ENCODE peak calls at places on chromosomes 16 and 17, in four cellular contexts. One of them, this sample, is unnamed.

GRCh38 chr17:82333279-82334171 is at the start of gene SECTM1:
- DNase-seq in GM12878: no peak
- DNase-seq in HepG2: no peak
- DNase-seq in K562: no peak
- DNase-seq in this sample: no peak

GRCh38 chr16:50248845-50249244 is 17.5 kb upstream of the ADCY7 start:
- DNase-seq in GM12878: no peak
- DNase-seq in HepG2: no peak
- DNase-seq in K562: no peak
- DNase-seq in this sample: no peak

GRCh38 chr17:57521606-57522435 is 223.3 kb downstream of the CCDC182 start:
- DNase-seq in K562: no peak
- DNase-seq in HepG2: no peak
- DNase-seq in GM12878: no peak
- DNase-seq in this sample: no peak

GRCh38 chr17:72477529-72477928 is 356.7 kb downstream of the SOX9 start:
- DNase-seq in GM12878: no peak
- DNase-seq in K562: no peak
- DNase-seq in HepG2: no peak
- DNase-seq in this sample: no peak

GRCh38 chr17:30858556-30859250 is 26.9 kb downstream of the ATAD5 start:
- DNase-seq in HepG2: no peak
- DNase-seq in GM12878: no peak
- DNase-seq in K562: no peak
- DNase-seq in this sample: no peak

GRCh38 chr16:53224932-53225533 is 170.2 kb downstream of the CHD9 start:
- DNase-seq in HepG2: no peak
- DNase-seq in K562: peak; percentile 15
- DNase-seq in GM12878: no peak
- DNase-seq in this sample: no peak

GRCh38 chr17:45940293-45940692 is 45.9 kb downstream of the MAPT start:
- DNase-seq in HepG2: no peak
- DNase-seq in K562: no peak
- DNase-seq in GM12878: no peak
- DNase-seq in this sample: no peak

GRCh38 chr17:74759243-74759801 is 10.9 kb downstream of the NHERF1 start:
- DNase-seq in HepG2: no peak
- DNase-seq in K562: no peak
- DNase-seq in GM12878: no peak
- DNase-seq in this sample: no peak

GRCh38 chr17:2030779-2031163 is 818 bp downstream of the DPH1 start:
- DNase-seq in K562: peak; percentile 64
- DNase-seq in GM12878: no peak
- DNase-seq in HepG2: no peak
- DNase-seq in this sample: peak; percentile 79

GRCh38 chr17:75645889-75646625 is 12.8 kb downstream of the SMIM5 start:
- DNase-seq in K562: no peak
- DNase-seq in HepG2: peak; percentile 96
- DNase-seq in GM12878: peak; percentile 42
- DNase-seq in this sample: peak; percentile 64

GRCh38 chr16:25799816-25800215 is 108.1 kb downstream of the HS3ST4 start:
- DNase-seq in K562: no peak
- DNase-seq in HepG2: no peak
- DNase-seq in GM12878: no peak
- DNase-seq in this sample: no peak

GRCh38 chr17:18045691-18046090 is 6.5 kb downstream of the GID4 start:
- DNase-seq in GM12878: no peak
- DNase-seq in K562: no peak
- DNase-seq in HepG2: no peak
- DNase-seq in this sample: no peak

GRCh38 chr17:45096141-45096540 is 35.0 kb downstream of the NMT1 start:
- DNase-seq in HepG2: peak; percentile 41
- DNase-seq in K562: no peak
- DNase-seq in GM12878: no peak
- DNase-seq in this sample: peak; percentile 13

GRCh38 chr17:18916816-18917496 is 35.0 kb upstream of the SLC5A10 start:
- DNase-seq in K562: peak; percentile 10
- DNase-seq in HepG2: no peak
- DNase-seq in GM12878: no peak
- DNase-seq in this sample: no peak

GRCh38 chr17:48970224-48970623 is 1.8 kb upstream of the GIP start:
- DNase-seq in GM12878: no peak
- DNase-seq in K562: peak; percentile 47
- DNase-seq in HepG2: no peak
- DNase-seq in this sample: no peak

GRCh38 chr17:67515490-67516088 is 138.5 kb downstream of the PITPNC1 start:
- DNase-seq in K562: no peak
- DNase-seq in GM12878: no peak
- DNase-seq in HepG2: no peak
- DNase-seq in this sample: no peak

GRCh38 chr16:87701505-87701921 is 64.3 kb downstream of the KLHDC4 start:
- DNase-seq in HepG2: no peak
- DNase-seq in GM12878: no peak
- DNase-seq in K562: no peak
- DNase-seq in this sample: no peak

GRCh38 chr16:11833951-11834695 is 17.2 kb downstream of the RSL1D1 start:
- DNase-seq in K562: no peak
- DNase-seq in HepG2: peak; percentile 84
- DNase-seq in GM12878: no peak
- DNase-seq in this sample: no peak

GRCh38 chr17:66967867-66968543 is 3.5 kb downstream of the CACNG4 start:
- DNase-seq in GM12878: no peak
- DNase-seq in K562: no peak
- DNase-seq in HepG2: no peak
- DNase-seq in this sample: no peak

GRCh38 chr16:54843424-54843750 is 87.3 kb upstream of the IRX5 start:
- DNase-seq in GM12878: no peak
- DNase-seq in HepG2: no peak
- DNase-seq in K562: no peak
- DNase-seq in this sample: no peak

GRCh38 chr17:74922694-74923537 is at the start of gene USH1G:
- DNase-seq in K562: peak; percentile 90
- DNase-seq in GM12878: no peak
- DNase-seq in HepG2: no peak
- DNase-seq in this sample: no peak

GRCh38 chr17:33651631-33652030 is 358.5 kb upstream of the ASIC2 start:
- DNase-seq in K562: no peak
- DNase-seq in HepG2: no peak
- DNase-seq in GM12878: no peak
- DNase-seq in this sample: no peak

GRCh38 chr17:9350083-9350482 is 225.5 kb downstream of the STX8 start:
- DNase-seq in K562: no peak
- DNase-seq in GM12878: no peak
- DNase-seq in HepG2: peak; percentile 18
- DNase-seq in this sample: peak; percentile 8

GRCh38 chr17:37179893-37180292 is 195.9 kb upstream of the C17orf78 start:
- DNase-seq in K562: no peak
- DNase-seq in HepG2: no peak
- DNase-seq in GM12878: no peak
- DNase-seq in this sample: peak; percentile 10

GRCh38 chr17:72569193-72569946 is 448.6 kb downstream of the SOX9 start:
- DNase-seq in HepG2: peak; percentile 70
- DNase-seq in K562: no peak
- DNase-seq in GM12878: no peak
- DNase-seq in this sample: no peak

GRCh38 chr16:10961231-10961630 is 16.9 kb downstream of the CLEC16A start:
- DNase-seq in GM12878: no peak
- DNase-seq in K562: no peak
- DNase-seq in HepG2: no peak
- DNase-seq in this sample: no peak

GRCh38 chr17:2837147-2837561 is 40.9 kb downstream of the RAP1GAP2 start:
- DNase-seq in GM12878: no peak
- DNase-seq in HepG2: no peak
- DNase-seq in K562: no peak
- DNase-seq in this sample: no peak

GRCh38 chr17:14019186-14019956 is 49.9 kb upstream of the COX10 start:
- DNase-seq in GM12878: no peak
- DNase-seq in HepG2: no peak
- DNase-seq in K562: peak; percentile 15
- DNase-seq in this sample: no peak

GRCh38 chr17:36999475-36999874 is 50.7 kb downstream of the AATF start:
- DNase-seq in HepG2: no peak
- DNase-seq in K562: no peak
- DNase-seq in GM12878: no peak
- DNase-seq in this sample: no peak

GRCh38 chr17:8922451-8922850 is 43.1 kb downstream of the PIK3R5 start:
- DNase-seq in HepG2: no peak
- DNase-seq in GM12878: no peak
- DNase-seq in K562: no peak
- DNase-seq in this sample: no peak

GRCh38 chr16:9404811-9405210 is 313.4 kb downstream of the HAPSTR1 start:
- DNase-seq in GM12878: no peak
- DNase-seq in HepG2: no peak
- DNase-seq in K562: no peak
- DNase-seq in this sample: no peak

DNA sequence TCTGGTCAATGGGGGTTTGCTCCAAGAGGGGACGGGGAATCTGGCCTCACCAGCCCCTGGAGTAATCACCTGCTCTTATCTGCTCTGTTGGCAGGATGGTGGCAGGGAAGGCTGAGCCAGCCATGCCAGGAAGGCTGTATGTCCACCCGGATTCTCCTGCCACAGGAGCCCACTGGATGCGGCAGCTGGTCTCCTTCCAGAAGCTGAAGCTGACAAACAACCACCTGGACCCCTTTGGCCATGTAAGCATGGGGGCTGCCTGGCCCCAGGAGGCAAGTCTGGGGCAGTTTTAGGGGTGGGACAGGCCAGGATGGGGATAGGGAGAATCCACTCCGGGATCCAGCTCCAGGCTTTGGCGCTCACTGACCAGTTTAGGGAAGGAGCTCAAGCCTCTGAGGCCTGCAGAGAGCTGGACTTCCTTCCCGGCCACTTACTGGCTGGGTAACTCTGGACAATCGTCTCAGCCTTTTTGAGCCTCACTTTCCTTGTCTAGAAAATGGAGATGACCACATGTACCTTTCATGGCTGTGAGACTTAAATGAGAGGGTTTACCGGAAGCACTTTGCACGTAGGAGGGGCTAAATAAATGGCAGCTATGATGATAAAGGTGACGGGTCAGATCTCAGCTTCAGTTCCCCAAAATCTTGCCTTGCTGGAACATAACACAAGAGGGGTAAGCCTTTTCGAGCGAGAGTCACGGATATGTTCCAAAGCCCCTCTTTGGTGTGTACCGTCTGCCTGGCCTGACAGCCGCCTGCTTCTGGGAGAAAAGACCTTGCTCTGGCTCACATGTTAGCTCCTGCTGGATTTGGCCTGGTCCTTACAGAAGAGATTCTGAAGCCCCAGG is 15.4 kb downstream of the TBX4 start:
- DNase-seq in K562: peak; percentile 49
- DNase-seq in HepG2: no peak
- DNase-seq in GM12878: no peak
- DNase-seq in this sample: peak; percentile 59
- TF ChIP-seq SRF in K562: no peak
- TF ChIP-seq SRF in HepG2: no peak
- TF ChIP-seq SRF in GM12878: no peak
- TF ChIP-seq SRF in this sample: no peak

DNA sequence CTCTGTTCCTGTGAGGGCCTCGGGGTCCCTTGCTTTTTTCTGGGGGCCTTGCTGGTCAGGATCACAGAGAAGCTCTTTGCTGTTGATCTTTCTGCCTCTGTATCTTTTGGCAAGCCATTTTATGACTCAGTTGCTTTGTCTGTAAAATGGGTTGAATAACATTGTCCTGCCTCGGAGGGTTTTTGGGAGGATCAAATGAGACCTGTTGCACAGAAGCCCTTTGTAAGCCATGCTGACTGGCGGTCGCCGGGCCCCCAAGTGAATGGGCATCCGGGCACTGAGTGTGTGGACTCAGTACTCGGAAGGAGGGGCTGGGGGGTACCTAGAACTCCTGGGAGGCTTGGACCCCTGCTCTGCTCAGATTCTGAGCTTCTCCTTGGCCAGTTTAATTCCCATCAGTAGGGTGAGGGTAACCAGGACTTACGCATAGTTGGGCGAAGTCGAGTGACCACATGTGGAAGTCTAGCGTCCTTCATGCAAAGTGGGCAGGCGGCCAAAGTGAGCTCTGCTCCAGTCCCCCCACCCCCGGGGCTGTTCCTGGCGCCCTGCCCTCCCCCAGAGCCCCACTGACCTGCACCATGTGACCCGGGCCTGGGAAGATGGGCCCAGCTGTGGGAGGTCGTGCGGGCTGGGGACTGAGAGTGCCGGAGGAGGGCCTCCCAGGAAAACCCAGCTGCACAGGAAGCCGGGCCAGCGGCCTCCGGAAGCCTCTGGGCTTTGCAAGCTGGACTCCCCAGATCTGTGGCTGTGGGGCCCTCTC is 284.0 kb downstream of the SEC14L1 start:
- DNase-seq in K562: peak; percentile 49
- DNase-seq in HepG2: no peak
- DNase-seq in GM12878: no peak
- DNase-seq in this sample: no peak
- TF ChIP-seq SRF in K562: no peak
- TF ChIP-seq SRF in HepG2: no peak
- TF ChIP-seq SRF in GM12878: no peak
- TF ChIP-seq SRF in this sample: no peak

DNA sequence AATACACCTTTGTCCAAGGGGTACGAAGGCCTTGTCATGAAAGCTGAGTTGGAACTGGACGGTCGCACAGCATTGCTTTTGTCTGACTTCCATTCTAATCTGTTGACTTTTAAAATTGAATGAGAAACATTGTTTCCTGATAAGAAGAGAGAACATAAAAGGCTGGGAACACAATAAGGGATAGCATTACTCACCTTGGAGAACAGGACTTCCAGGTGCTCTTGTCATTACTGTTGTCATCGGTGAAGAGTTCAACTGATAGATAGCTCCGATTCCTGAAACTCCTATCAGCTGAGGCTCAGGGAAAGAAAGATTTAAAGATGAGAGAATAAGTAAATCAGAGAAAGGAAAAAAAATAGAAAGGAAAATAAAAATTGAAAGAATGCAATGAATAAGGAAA is 351.1 kb downstream of the KCNJ2 start:
- DNase-seq in HepG2: no peak
- DNase-seq in K562: no peak
- DNase-seq in GM12878: no peak
- DNase-seq in this sample: no peak
- TF ChIP-seq SRF in HepG2: no peak
- TF ChIP-seq SRF in K562: no peak
- TF ChIP-seq SRF in GM12878: no peak
- TF ChIP-seq SRF in this sample: no peak

GRCh38 chr16:57999971-58000705 is at the start of gene ZNF319:
- DNase-seq in HepG2: no peak
- DNase-seq in K562: peak; percentile 77
- DNase-seq in GM12878: no peak
- DNase-seq in this sample: no peak
- TF ChIP-seq SRF in HepG2: no peak
- TF ChIP-seq SRF in K562: no peak
- TF ChIP-seq SRF in GM12878: no peak
- TF ChIP-seq SRF in this sample: no peak